ENCODE peak calls at places on chromosomes 2 and 18, in four cellular contexts. S is uterus, Z is PC-3, J is stomach. F is an unnamed sample.
A peak's percentile ranks its signal among the peaks of the same experiment; 100 is the strongest.

GRCh38 chr18:9868857-9869712 is 16.7 kb upstream of the TXNDC2 start:
- DNase-seq in J (no peak), S (no peak), Z (no peak), F (no peak)

GRCh38 chr2:99559075-99559662 is 69.4 kb upstream of the REV1 start:
- DNase-seq in Z (peak; percentile 90), J (peak; percentile 88), S (peak; percentile 91), F (peak; percentile 72)

GRCh38 chr18:70374154-70374553 is 85.3 kb downstream of the SOCS6 start:
- DNase-seq in J (no peak), Z (no peak), S (no peak), F (no peak)

GRCh38 chr2:232458051-232458660 is 2.2 kb downstream of the ALPI start:
- DNase-seq in J (no peak), S (no peak), Z (no peak), F (no peak)

GRCh38 chr18:59950215-59950944 is 50.6 kb downstream of the PMAIP1 start:
- DNase-seq in S (no peak), Z (peak; percentile 10), J (no peak), F (no peak)

GRCh38 chr2:144159264-144159663 is 360.7 kb downstream of the ZEB2 start:
- DNase-seq in Z (no peak), J (no peak), S (no peak), F (no peak)

GRCh38 chr2:57536535-57537231 is 509.9 kb upstream of the VRK2 start:
- DNase-seq in J (no peak), S (no peak), Z (no peak), F (no peak)

GRCh38 chr2:152223997-152224396 is 48.4 kb upstream of the STAM2 start:
- DNase-seq in Z (no peak), J (no peak), S (peak; percentile 27), F (no peak)

GRCh38 chr2:24454258-24454657 is 36.8 kb upstream of the NCOA1 start:
- DNase-seq in J (no peak), Z (no peak), S (no peak), F (no peak)

GRCh38 chr18:75916641-75916982 is 489.1 kb upstream of the SMIM21 start:
- DNase-seq in J (no peak), Z (no peak), S (no peak), F (no peak)

GRCh38 chr18:12394428-12394827 is 13.3 kb upstream of the PRELID3A start:
- DNase-seq in Z (no peak), S (no peak), J (no peak), F (no peak)

GRCh38 chr2:73210019-73210418 is 4.0 kb upstream of the SMYD5 start:
- DNase-seq in J (no peak), S (no peak), Z (no peak), F (no peak)

GRCh38 chr18:59902180-59902992 is 2.6 kb downstream of the PMAIP1 start:
- DNase-seq in S (no peak), J (no peak), Z (peak; percentile 87), F (no peak)

GRCh38 chr2:187654535-187654934 is 100.3 kb upstream of the TFPI start:
- DNase-seq in Z (peak; percentile 31), J (peak; percentile 30), S (no peak), F (no peak)

GRCh38 chr2:96831679-96832078 is 12.1 kb downstream of the ANKRD23 start:
- DNase-seq in S (no peak), J (no peak), Z (no peak), F (no peak)

GRCh38 chr2:108634591-108635160 is 84.6 kb upstream of the RANBP2 start:
- DNase-seq in S (no peak), J (no peak), Z (no peak), F (no peak)

GRCh38 chr2:28544069-28544346 is 48.1 kb downstream of the PLB1 start:
- DNase-seq in Z (no peak), S (no peak), J (no peak), F (no peak)

GRCh38 chr2:233855345-233855744 is 1.0 kb upstream of the HJURP start:
- DNase-seq in Z (no peak), J (no peak), S (no peak), F (no peak)

GRCh38 chr2:160927335-160927734 is 232.9 kb upstream of the TANK start:
- DNase-seq in S (no peak), J (no peak), Z (no peak), F (no peak)

GRCh38 chr2:69092857-69093256 is 79.9 kb downstream of the ANTXR1 start:
- DNase-seq in S (no peak), J (no peak), Z (no peak), F (no peak)

GRCh38 chr18:12862467-12862866 is 21.6 kb downstream of the PTPN2 start:
- DNase-seq in J (peak; percentile 35), S (no peak), Z (peak; percentile 82), F (no peak)

GRCh38 chr2:60152226-60152833 is 401.1 kb downstream of the BCL11A start:
- DNase-seq in Z (peak; percentile 77), J (no peak), S (no peak), F (no peak)

GRCh38 chr2:108978709-108979111 is 10.3 kb downstream of the EDAR start:
- DNase-seq in Z (no peak), S (no peak), J (no peak), F (no peak)

GRCh38 chr18:51125976-51126375 is 71.5 kb downstream of the MEX3C start:
- DNase-seq in Z (no peak), S (no peak), J (no peak), F (no peak)

GRCh38 chr2:236728916-236729670 is 159.5 kb downstream of the ACKR3 start:
- DNase-seq in J (no peak), Z (no peak), S (no peak), F (no peak)

GRCh38 chr2:114543106-114543806 is 100.8 kb downstream of the DPP10 start:
- DNase-seq in Z (peak; percentile 4), J (no peak), S (peak; percentile 27), F (no peak)

GRCh38 chr2:65566617-65567016 is 134.2 kb upstream of the SPRED2 start:
- DNase-seq in J (no peak), Z (no peak), S (no peak), F (no peak)

GRCh38 chr2:152861349-152861942 is 143.0 kb downstream of the ARL6IP6 start:
- DNase-seq in S (no peak), Z (peak; percentile 45), J (peak; percentile 27), F (no peak)

GRCh38 chr2:28405537-28405936 is 12.9 kb downstream of the FOSL2 start:
- DNase-seq in J (no peak), Z (no peak), S (no peak), F (no peak)

GRCh38 chr2:197573608-197574007 is 57.7 kb downstream of the MOB4 start:
- DNase-seq in Z (no peak), J (no peak), S (no peak), F (no peak)

GRCh38 chr2:188813846-188814245 is 160.3 kb upstream of the COL3A1 start:
- DNase-seq in J (no peak), Z (no peak), S (no peak), F (no peak)

GRCh38 chr2:225002656-225003045 is 39.6 kb downstream of the DOCK10 start:
- DNase-seq in Z (peak; percentile 58), S (no peak), J (no peak), F (no peak)

GRCh38 chr2:101277111-101277510 is 24.4 kb downstream of the CNOT11 start:
- DNase-seq in Z (peak; percentile 90), S (no peak), J (peak; percentile 32), F (no peak)

GRCh38 chr2:238921681-238922319 is 73.9 kb downstream of the TWIST2 start:
- DNase-seq in J (no peak), S (no peak), Z (no peak), F (no peak)

GRCh38 chr2:192070099-192070498 is 124.6 kb downstream of the TMEFF2 start:
- DNase-seq in S (no peak), J (no peak), Z (peak; percentile 16), F (no peak)

GRCh38 chr2:232345251-232345650 is 33.3 kb upstream of the ALPP start:
- DNase-seq in J (no peak), Z (no peak), S (no peak), F (no peak)

GRCh38 chr2:191059308-191059707 is 45.3 kb upstream of the STAT1 start:
- DNase-seq in S (no peak), J (no peak), Z (no peak), F (no peak)
- TF ChIP-seq CTCF in S (no peak), J (no peak), Z (no peak), F (no peak)

GRCh38 chr2:19542796-19543195 is 184.4 kb upstream of the OSR1 start:
- DNase-seq in J (no peak), Z (no peak), S (no peak), F (no peak)

GRCh38 chr2:19543271-19544019 is 185.0 kb upstream of the OSR1 start:
- DNase-seq in Z (peak; percentile 52), J (no peak), S (no peak), F (no peak)

GRCh38 chr2:19540739-19541503 is 182.5 kb upstream of the OSR1 start:
- DNase-seq in Z (peak; percentile 99), J (no peak), S (no peak), F (no peak)

GRCh38 chr2:19544020-19544383 is 185.6 kb upstream of the OSR1 start:
- DNase-seq in J (no peak), S (no peak), Z (no peak), F (no peak)

DNA sequence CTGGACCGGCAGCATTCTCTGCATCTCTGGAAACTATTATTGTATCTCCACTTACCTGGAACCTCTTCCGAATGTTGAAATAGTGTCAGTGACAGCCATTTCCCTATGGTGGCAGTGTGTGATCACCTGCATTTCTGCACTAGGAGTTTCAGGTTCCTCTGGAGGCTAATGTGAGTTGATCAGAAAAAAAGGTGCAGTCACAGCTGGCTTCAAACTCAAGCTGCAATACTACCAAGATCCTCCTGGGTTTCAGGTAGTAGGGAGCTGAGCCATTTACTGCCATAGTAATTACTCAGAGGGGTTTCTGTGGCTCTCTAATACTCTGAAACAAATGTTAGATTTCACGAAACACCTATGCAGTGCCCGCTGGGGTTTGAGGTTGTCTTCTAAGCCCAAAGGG is 183.5 kb upstream of the OSR1 start:
- DNase-seq in S (no peak), J (no peak), Z (peak; percentile 43), F (no peak)
- H3K27ac ChIP-seq in S (no peak overlapping the region), J (no peak overlapping the region), Z (peak overlapping the region; percentile 98), F (no peak overlapping the region)

GRCh38 chr2:56192664-56193305 is 9.0 kb downstream of the CCDC85A start:
- DNase-seq in S (no peak), Z (no peak), J (no peak), F (no peak)
- TF ChIP-seq CTCF in S (no peak), Z (no peak), J (no peak), F (no peak)

DNA sequence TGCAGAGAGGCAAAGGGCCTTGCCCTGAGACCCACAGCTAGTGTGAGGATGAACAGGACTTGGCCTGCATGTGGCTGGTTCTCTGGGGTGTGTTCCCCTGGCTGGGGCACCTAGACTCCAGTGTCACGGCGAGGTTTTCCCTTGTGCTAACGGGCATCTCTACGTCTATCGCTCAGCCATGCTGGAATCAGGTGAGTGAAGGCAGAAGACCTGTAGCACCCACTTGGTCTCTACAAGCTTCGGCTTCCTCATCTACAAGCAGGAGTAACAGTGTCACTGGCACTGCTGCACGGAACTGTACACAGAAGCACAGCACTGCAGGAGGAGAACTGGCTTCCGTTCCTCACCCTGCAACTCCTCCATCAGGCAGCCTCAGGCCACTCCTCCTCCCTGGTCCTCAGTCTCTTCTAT is 30.6 kb downstream of the HS1BP3 start:
- DNase-seq in Z (no peak), J (peak; percentile 24), S (peak; percentile 28), F (no peak)
- H3K27ac ChIP-seq in Z (no peak overlapping the region), J (peak overlapping the region; percentile 97), S (peak overlapping the region; percentile 95), F (peak overlapping the region; percentile 94)

F was measured in gastrocnemius medialis.